ENCODE peak calls at places on chromosome 3, in four cellular contexts. One of them, this sample, is unnamed.

GRCh38 chr3:54877675-54878544 is 49.9 kb downstream of the LRTM1 start:
- DNase-seq in tibial nerve: no peak
- DNase-seq in Peyer's patch: no peak
- DNase-seq in HepG2: no peak
- DNase-seq in this sample: no peak

GRCh38 chr3:175383366-175383765 is 524.2 kb downstream of the NAALADL2 start:
- DNase-seq in tibial nerve: no peak
- DNase-seq in Peyer's patch: no peak
- DNase-seq in HepG2: no peak
- DNase-seq in this sample: no peak

GRCh38 chr3:157471051-157471450 is 32.2 kb downstream of the VEPH1 start:
- DNase-seq in tibial nerve: no peak
- DNase-seq in Peyer's patch: no peak
- DNase-seq in HepG2: no peak
- DNase-seq in this sample: no peak

GRCh38 chr3:106428565-106428994 is 559.8 kb upstream of the CBLB start:
- DNase-seq in tibial nerve: no peak
- DNase-seq in Peyer's patch: no peak
- DNase-seq in HepG2: no peak
- DNase-seq in this sample: peak; percentile 92

GRCh38 chr3:85007195-85008094 is 48.7 kb downstream of the CADM2 start:
- DNase-seq in tibial nerve: no peak
- DNase-seq in Peyer's patch: no peak
- DNase-seq in HepG2: peak; percentile 90
- DNase-seq in this sample: no peak

GRCh38 chr3:134621824-134622223 is 29.0 kb downstream of the KY start:
- DNase-seq in tibial nerve: no peak
- DNase-seq in Peyer's patch: no peak
- DNase-seq in HepG2: no peak
- DNase-seq in this sample: no peak

GRCh38 chr3:133933097-133934024 is 37.7 kb upstream of the RAB6B start:
- DNase-seq in tibial nerve: no peak
- DNase-seq in Peyer's patch: no peak
- DNase-seq in HepG2: no peak
- DNase-seq in this sample: no peak

GRCh38 chr3:188635258-188636038 is 481.5 kb downstream of the LPP start:
- DNase-seq in tibial nerve: no peak
- DNase-seq in Peyer's patch: no peak
- DNase-seq in HepG2: no peak
- DNase-seq in this sample: no peak

GRCh38 chr3:64351713-64352595 is 126.7 kb upstream of the PRICKLE2 start:
- DNase-seq in tibial nerve: no peak
- DNase-seq in Peyer's patch: no peak
- DNase-seq in HepG2: no peak
- DNase-seq in this sample: no peak

GRCh38 chr3:150202696-150203095 is 205.4 kb upstream of the TSC22D2 start:
- DNase-seq in tibial nerve: no peak
- DNase-seq in Peyer's patch: no peak
- DNase-seq in HepG2: no peak
- DNase-seq in this sample: no peak

GRCh38 chr3:168628549-168628948 is 532.8 kb upstream of the GOLIM4 start:
- DNase-seq in tibial nerve: no peak
- DNase-seq in Peyer's patch: no peak
- DNase-seq in HepG2: no peak
- DNase-seq in this sample: no peak

GRCh38 chr3:112143689-112144088 is 10.6 kb upstream of the GCSAM start:
- DNase-seq in tibial nerve: no peak
- DNase-seq in Peyer's patch: no peak
- DNase-seq in HepG2: no peak
- DNase-seq in this sample: no peak

GRCh38 chr3:164514576-164514975 is 563.7 kb downstream of the SI start:
- DNase-seq in tibial nerve: no peak
- DNase-seq in Peyer's patch: no peak
- DNase-seq in HepG2: no peak
- DNase-seq in this sample: no peak

GRCh38 chr3:132953683-132954082 is 84.5 kb upstream of the TMEM108 start:
- DNase-seq in tibial nerve: no peak
- DNase-seq in Peyer's patch: no peak
- DNase-seq in HepG2: no peak
- DNase-seq in this sample: no peak

GRCh38 chr3:127073931-127074820 is 91.3 kb downstream of the PLXNA1 start:
- DNase-seq in tibial nerve: no peak
- DNase-seq in Peyer's patch: peak; percentile 16
- DNase-seq in HepG2: no peak
- DNase-seq in this sample: no peak

GRCh38 chr3:5543047-5543446 is 355.5 kb downstream of the EDEM1 start:
- DNase-seq in tibial nerve: no peak
- DNase-seq in Peyer's patch: no peak
- DNase-seq in HepG2: no peak
- DNase-seq in this sample: no peak

GRCh38 chr3:100103558-100104441 is 10.5 kb downstream of the FILIP1L start:
- DNase-seq in tibial nerve: no peak
- DNase-seq in Peyer's patch: no peak
- DNase-seq in HepG2: peak; percentile 20
- DNase-seq in this sample: peak; percentile 72

GRCh38 chr3:129892857-129893615 is 475 bp downstream of the TMCC1 start:
- DNase-seq in tibial nerve: no peak
- DNase-seq in Peyer's patch: no peak
- DNase-seq in HepG2: peak; percentile 36
- DNase-seq in this sample: no peak

GRCh38 chr3:183274609-183275008 is 21.6 kb downstream of the B3GNT5 start:
- DNase-seq in tibial nerve: no peak
- DNase-seq in Peyer's patch: no peak
- DNase-seq in HepG2: no peak
- DNase-seq in this sample: no peak

GRCh38 chr3:134885877-134886621 is 91.0 kb downstream of the EPHB1 start:
- DNase-seq in tibial nerve: no peak
- DNase-seq in Peyer's patch: no peak
- DNase-seq in HepG2: no peak
- DNase-seq in this sample: no peak

GRCh38 chr3:171435143-171435542 is 25.1 kb downstream of the TNIK start:
- DNase-seq in tibial nerve: no peak
- DNase-seq in Peyer's patch: no peak
- DNase-seq in HepG2: no peak
- DNase-seq in this sample: no peak

GRCh38 chr3:125072310-125072709 is 16.5 kb upstream of the HEG1 start:
- DNase-seq in tibial nerve: no peak
- DNase-seq in Peyer's patch: no peak
- DNase-seq in HepG2: no peak
- DNase-seq in this sample: no peak
- H3K27ac ChIP-seq in tibial nerve: no peak overlapping the region
- H3K27ac ChIP-seq in Peyer's patch: no peak overlapping the region
- H3K27ac ChIP-seq in HepG2: no peak overlapping the region
- H3K27ac ChIP-seq in this sample: no peak overlapping the region

DNA sequence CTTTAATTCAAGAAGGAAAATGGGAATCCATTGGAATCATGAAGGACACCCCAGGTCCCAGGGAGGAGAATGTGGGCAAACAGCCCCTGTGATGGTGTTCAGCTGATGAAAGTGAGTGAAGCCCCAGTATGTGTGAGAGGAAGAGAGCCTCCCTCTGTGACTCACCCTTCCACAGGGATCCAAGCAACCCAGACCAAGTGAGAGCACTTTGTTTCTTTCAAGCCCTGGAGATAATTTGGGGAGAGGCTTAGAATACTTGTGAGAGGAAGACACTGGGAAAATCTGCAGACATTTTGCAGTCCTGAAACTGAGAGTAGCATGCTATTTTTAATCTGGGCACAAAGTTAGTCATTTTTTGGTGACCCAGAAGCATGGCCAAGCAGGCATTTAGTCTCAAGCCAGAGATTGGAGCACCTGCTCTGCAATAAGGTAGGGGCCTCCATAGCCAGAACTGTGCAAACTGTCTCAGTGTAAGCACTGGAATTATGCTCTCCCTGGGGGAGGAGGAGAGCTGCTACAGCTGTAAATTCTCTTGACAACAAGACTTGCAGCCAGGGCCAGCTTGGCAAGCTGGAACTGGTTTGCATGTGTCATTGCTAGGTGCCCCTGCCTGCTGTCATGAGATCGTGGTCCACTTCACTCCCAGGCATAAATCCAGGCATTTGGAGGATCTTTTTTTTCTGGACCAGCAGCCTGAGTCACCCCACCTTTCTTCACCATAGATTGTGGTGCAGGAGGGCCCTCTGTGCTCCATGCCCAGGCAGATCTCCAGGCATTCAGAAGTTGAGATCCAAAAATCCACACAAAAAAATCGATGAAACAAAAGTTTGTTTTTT is 537.8 kb upstream of the DPPA4 start:
- DNase-seq in tibial nerve: no peak
- DNase-seq in Peyer's patch: no peak
- DNase-seq in HepG2: no peak
- DNase-seq in this sample: no peak
- H3K4me3 ChIP-seq in tibial nerve: no peak overlapping the region
- H3K4me3 ChIP-seq in Peyer's patch: no peak overlapping the region
- H3K4me3 ChIP-seq in HepG2: no peak overlapping the region
- H3K4me3 ChIP-seq in this sample: no peak overlapping the region

GRCh38 chr3:105353485-105354161 is 13.1 kb upstream of the ALCAM start:
- DNase-seq in tibial nerve: no peak
- DNase-seq in Peyer's patch: no peak
- DNase-seq in HepG2: no peak
- DNase-seq in this sample: no peak
- TF ChIP-seq CTCF in tibial nerve: no peak
- TF ChIP-seq CTCF in Peyer's patch: no peak
- TF ChIP-seq CTCF in HepG2: no peak
- TF ChIP-seq CTCF in this sample: peak; percentile 8

GRCh38 chr3:57890874-57891273 is 117.3 kb upstream of the FLNB start:
- DNase-seq in tibial nerve: no peak
- DNase-seq in Peyer's patch: no peak
- DNase-seq in HepG2: no peak
- DNase-seq in this sample: no peak
- H3K27ac ChIP-seq in tibial nerve: peak overlapping the region; percentile 29
- H3K27ac ChIP-seq in Peyer's patch: no peak overlapping the region
- H3K27ac ChIP-seq in HepG2: no peak overlapping the region
- H3K27ac ChIP-seq in this sample: no peak overlapping the region

GRCh38 chr3:119146578-119147375 is 812 bp downstream of the TEX55 start:
- DNase-seq in tibial nerve: no peak
- DNase-seq in Peyer's patch: no peak
- DNase-seq in HepG2: no peak
- DNase-seq in this sample: no peak

GRCh38 chr3:119147494-119147893 is 1.5 kb downstream of the TEX55 start:
- DNase-seq in tibial nerve: no peak
- DNase-seq in Peyer's patch: no peak
- DNase-seq in HepG2: no peak
- DNase-seq in this sample: no peak

GRCh38 chr3:119148493-119149180 is 2.7 kb downstream of the TEX55 start:
- DNase-seq in tibial nerve: no peak
- DNase-seq in Peyer's patch: no peak
- DNase-seq in HepG2: no peak
- DNase-seq in this sample: peak; percentile 29

GRCh38 chr3:119145128-119145499 is 851 bp upstream of the TEX55 start:
- DNase-seq in tibial nerve: no peak
- DNase-seq in Peyer's patch: no peak
- DNase-seq in HepG2: no peak
- DNase-seq in this sample: no peak

DNA sequence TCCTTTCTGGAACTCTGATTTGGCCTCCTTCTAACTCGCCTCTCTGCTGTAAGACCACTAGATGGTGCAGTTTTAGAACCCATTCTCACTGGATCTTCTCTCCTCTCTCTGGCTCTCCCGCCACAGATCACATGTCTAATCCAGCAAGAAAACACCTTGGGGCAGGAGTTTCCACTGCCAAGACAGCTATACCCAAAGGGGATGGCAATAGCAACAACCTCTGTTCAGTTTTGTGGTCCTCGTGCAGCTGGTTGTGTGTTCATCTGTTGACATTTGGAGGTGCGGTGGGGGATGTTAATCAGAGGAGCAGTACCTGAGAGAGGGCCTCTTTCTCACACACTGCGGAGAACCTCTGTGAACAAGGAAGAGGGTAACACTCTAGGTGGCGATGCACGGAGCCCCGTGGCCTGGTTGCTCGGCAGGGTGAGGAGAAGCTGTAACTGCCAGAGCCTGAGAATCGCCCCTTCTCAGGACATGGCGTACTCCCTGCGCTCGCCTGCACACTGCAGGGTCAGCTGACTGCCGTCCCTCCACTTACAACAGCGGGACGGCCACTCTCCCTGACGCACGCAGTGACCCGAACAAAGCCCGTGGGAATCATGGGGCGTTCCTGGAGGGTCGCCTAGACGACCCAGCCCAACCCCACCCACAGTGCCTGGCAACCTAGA is at the start of gene TEX55:
- DNase-seq in tibial nerve: no peak
- DNase-seq in Peyer's patch: no peak
- DNase-seq in HepG2: peak; percentile 30
- DNase-seq in this sample: peak; percentile 36
- H3K4me3 ChIP-seq in tibial nerve: no peak within 1 kb of the TSS
- H3K4me3 ChIP-seq in Peyer's patch: no peak within 1 kb of the TSS
- H3K4me3 ChIP-seq in HepG2: no peak within 1 kb of the TSS
- H3K4me3 ChIP-seq in this sample: no peak within 1 kb of the TSS

GRCh38 chr3:180693656-180694055 is 14.4 kb upstream of the CCDC39 start:
- DNase-seq in tibial nerve: no peak
- DNase-seq in Peyer's patch: no peak
- DNase-seq in HepG2: no peak
- DNase-seq in this sample: no peak

GRCh38 chr3:180684807-180685206 is 5.5 kb upstream of the CCDC39 start:
- DNase-seq in tibial nerve: no peak
- DNase-seq in Peyer's patch: no peak
- DNase-seq in HepG2: no peak
- DNase-seq in this sample: no peak

GRCh38 chr3:180690061-180690460 is 10.8 kb upstream of the CCDC39 start:
- DNase-seq in tibial nerve: no peak
- DNase-seq in Peyer's patch: no peak
- DNase-seq in HepG2: no peak
- DNase-seq in this sample: no peak
- TF ChIP-seq CTCF in tibial nerve: no peak
- TF ChIP-seq CTCF in Peyer's patch: no peak
- TF ChIP-seq CTCF in HepG2: peak; percentile 7
- TF ChIP-seq CTCF in this sample: no peak

This sample was measured in AG04450.